ENCODE peak calls at places on chromosomes 7 and 10, in ten cellular contexts. F is WERI-Rb-1, A is stomach, Y is MM.1S, C is mucosa of descending colon, E is suprapubic skin, V is thyroid gland, S is left ventricle myocardium inferior, L is fibroblast of lung, X is astrocyte. B is an unnamed sample. For H3K36me3 and H3K9me3, the result is how much of the 10 kb centered on the place peaks cover.

GRCh38 chr10:77428776-77429395 is 208.7 kb downstream of the KCNMA1 start:
- DNase-seq in S (no peak), L (peak), V (no peak), Y (no peak), X (peak), E (no peak), F (peak), A (peak), C (no peak), B (no peak)

GRCh38 chr7:118232837-118233236 is 8.3 kb downstream of the ANKRD7 start:
- DNase-seq in V (no peak), L (no peak), Y (no peak), A (no peak), E (no peak), X (peak), C (no peak), S (no peak), F (no peak), B (no peak)

GRCh38 chr10:84820121-84820520 is 491.7 kb downstream of the CCSER2 start:
- DNase-seq in A (no peak), V (no peak), F (peak), S (no peak), L (no peak), Y (no peak), C (no peak), X (no peak), E (no peak), B (no peak)

GRCh38 chr7:94374231-94374630 is 20.5 kb upstream of the COL1A2 start:
- DNase-seq in L (peak), E (peak), X (peak), F (peak), S (peak), V (peak), A (peak), Y (no peak), C (peak), B (no peak)

GRCh38 chr7:2445047-2445446 is 31.2 kb downstream of the GRIFIN start:
- DNase-seq in L (no peak), X (no peak), A (no peak), V (no peak), F (no peak), S (no peak), Y (no peak), C (no peak), E (no peak), B (no peak)

GRCh38 chr10:28177944-28178637 is 124.8 kb downstream of the MPP7 start:
- DNase-seq in F (no peak), X (no peak), E (no peak), S (no peak), L (peak), Y (peak), A (no peak), V (no peak), C (no peak), B (no peak)

GRCh38 chr7:95684505-95684904 is 87.8 kb upstream of the DYNC1I1 start:
- DNase-seq in X (no peak), F (no peak), L (no peak), Y (no peak), C (no peak), A (no peak), V (no peak), S (no peak), E (no peak), B (no peak)

GRCh38 chr7:16546921-16547505 is 20.4 kb downstream of the LRRC72 start:
- DNase-seq in C (no peak), E (no peak), V (no peak), X (no peak), Y (no peak), S (no peak), F (no peak), A (no peak), L (no peak), B (no peak)

GRCh38 chr10:14491814-14492213 is 161.1 kb upstream of the FRMD4A start:
- DNase-seq in A (no peak), S (no peak), C (no peak), X (no peak), V (no peak), L (no peak), E (no peak), Y (no peak), F (no peak), B (no peak)

GRCh38 chr7:2008936-2009540 is 223.7 kb downstream of the MAD1L1 start:
- DNase-seq in A (no peak), F (no peak), S (peak), L (no peak), Y (no peak), E (peak), V (no peak), X (no peak), C (peak), B (no peak)

GRCh38 chr10:2137549-2138174 is 400.3 kb upstream of the ADARB2 start:
- DNase-seq in F (peak), C (no peak), E (no peak), A (no peak), Y (no peak), S (no peak), V (no peak), X (no peak), L (no peak), B (no peak)

GRCh38 chr7:1591876-1592275 is 22.0 kb upstream of the PSMG3 start:
- DNase-seq in X (no peak), Y (no peak), F (no peak), E (no peak), S (no peak), A (no peak), L (no peak), C (no peak), V (no peak), B (no peak)

GRCh38 chr10:1284076-1284475 is 227.9 kb downstream of the WDR37 start:
- DNase-seq in C (no peak), A (no peak), L (no peak), E (no peak), X (no peak), Y (no peak), S (no peak), V (no peak), F (no peak), B (no peak)

GRCh38 chr10:10807106-10807505 is 210.6 kb upstream of the CELF2 start:
- DNase-seq in L (no peak), Y (no peak), C (no peak), S (no peak), A (no peak), X (no peak), E (no peak), V (no peak), F (no peak), B (no peak)

GRCh38 chr10:26242752-26243151 is 26.2 kb downstream of the GAD2 start:
- DNase-seq in A (no peak), S (no peak), F (peak), Y (no peak), C (no peak), X (no peak), E (no peak), V (no peak), L (no peak), B (no peak)

GRCh38 chr10:95373660-95374059 is 82.9 kb upstream of the PDLIM1 start:
- DNase-seq in Y (no peak), V (no peak), C (no peak), X (no peak), S (no peak), E (no peak), L (no peak), A (no peak), F (no peak), B (no peak)

GRCh38 chr10:17622061-17622460 is 4.9 kb upstream of the HACD1 start:
- DNase-seq in E (no peak), F (no peak), Y (no peak), V (no peak), S (no peak), L (no peak), A (no peak), C (no peak), X (no peak), B (no peak)

GRCh38 chr10:91206427-91206826 is 14.0 kb upstream of the PCGF5 start:
- DNase-seq in F (no peak), C (no peak), Y (no peak), X (no peak), E (no peak), L (no peak), V (no peak), S (no peak), A (no peak), B (no peak)

GRCh38 chr10:5547934-5548660 is 23.3 kb downstream of the CALML3 start:
- DNase-seq in Y (no peak), S (peak), F (no peak), V (peak), A (peak), L (no peak), X (no peak), C (peak), E (peak), B (no peak)

GRCh38 chr10:124625831-124626238 is 118.3 kb downstream of the FAM53B start:
- DNase-seq in V (no peak), E (no peak), F (no peak), S (peak), L (no peak), X (no peak), A (no peak), C (no peak), Y (no peak), B (no peak)

GRCh38 chr7:47361746-47362215 is 220.1 kb downstream of the TNS3 start:
- DNase-seq in L (peak), C (no peak), X (peak), F (no peak), S (peak), E (peak), Y (no peak), A (peak), V (peak), B (no peak)

GRCh38 chr10:120457431-120458172 is 575 bp downstream of the PLPP4 start:
- DNase-seq in V (no peak), S (no peak), F (no peak), C (no peak), Y (no peak), E (no peak), A (no peak), X (no peak), L (no peak), B (no peak)

GRCh38 chr10:17873946-17874345 is 64.8 kb downstream of the MRC1 start:
- DNase-seq in X (no peak), Y (no peak), C (no peak), F (no peak), E (no peak), V (no peak), A (no peak), L (no peak), S (no peak), B (no peak)

GRCh38 chr10:130745251-130745650 is 566.3 kb downstream of the TCERG1L start:
- DNase-seq in S (no peak), E (peak), Y (no peak), V (no peak), A (no peak), X (no peak), C (no peak), L (no peak), F (no peak), B (no peak)

GRCh38 chr7:116713918-116714317 is 41.9 kb downstream of the MET start:
- DNase-seq in S (no peak), V (no peak), A (no peak), X (peak), F (no peak), C (no peak), Y (no peak), E (no peak), L (peak), B (no peak)

GRCh38 chr10:29470843-29471482 is 163.8 kb downstream of the SVIL start:
- DNase-seq in L (no peak), A (no peak), X (no peak), Y (no peak), S (no peak), F (no peak), V (no peak), C (no peak), E (no peak), B (no peak)
- H3K36me3 ChIP-seq in L (under half), A (half or more), X (under half), Y (under half), S (half or more), F (under half), V (under half), C (under half), E (half or more), B (under half)

DNA sequence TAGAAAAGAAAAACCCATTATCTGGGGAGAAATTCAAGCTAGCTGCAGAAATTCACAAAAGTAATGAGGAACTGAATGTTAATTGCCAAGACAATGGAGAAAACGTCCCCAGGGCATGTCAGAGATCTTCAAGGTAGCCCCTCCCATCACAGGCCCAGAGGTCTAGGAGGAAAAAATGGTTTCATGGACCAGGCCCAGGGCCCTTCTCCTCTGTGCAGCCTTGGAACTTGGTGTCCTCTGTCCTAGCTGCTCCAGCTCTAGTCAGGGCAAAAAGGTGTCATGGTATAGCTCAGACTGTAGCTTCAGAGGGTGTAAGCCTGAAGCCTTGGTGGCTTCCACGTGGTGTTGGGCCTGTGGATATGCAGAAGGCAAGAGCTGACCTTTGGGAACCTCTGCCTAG is 411.8 kb downstream of the ADRA2A start:
- DNase-seq in E (no peak), Y (no peak), L (no peak), F (no peak), A (no peak), V (no peak), S (no peak), C (no peak), X (no peak), B (no peak)
- H3K9me3 ChIP-seq in E (under half), Y (under half), L (under half), F (under half), A (under half), V (under half), S (half or more), C (under half), X (under half), B (under half)

GRCh38 chr7:81645435-81645834 is 124.4 kb downstream of the HGF start:
- DNase-seq in V (no peak), L (no peak), A (no peak), S (no peak), E (no peak), C (no peak), Y (peak), F (no peak), X (no peak), B (no peak)
- TF ChIP-seq CTCF in V (no peak), L (no peak), A (no peak), S (no peak), E (no peak), C (no peak), Y (no peak), F (no peak), X (no peak), B (no peak)

DNA sequence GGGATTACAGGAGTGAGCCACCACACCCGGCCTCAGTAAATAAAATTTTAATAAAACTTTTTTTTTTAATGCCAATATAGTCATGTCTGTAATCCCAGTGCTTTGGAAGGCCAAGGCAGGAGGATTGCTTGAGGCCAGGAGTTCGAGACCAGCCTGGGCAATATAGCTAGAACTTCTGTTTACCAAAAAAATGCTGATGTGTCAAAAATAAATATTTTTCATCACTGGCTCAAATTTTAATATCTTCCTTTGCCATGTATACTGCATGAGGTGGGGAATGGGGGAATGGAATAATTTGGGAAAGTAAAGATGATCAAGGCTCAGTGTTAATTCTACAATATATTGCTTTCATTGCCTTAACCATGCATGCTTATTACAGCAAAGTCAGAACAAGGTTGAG is 10.7 kb upstream of the RHBDD2 start:
- DNase-seq in S (no peak), X (no peak), L (no peak), E (no peak), V (no peak), Y (no peak), F (no peak), C (no peak), A (no peak), B (no peak)
- H3K36me3 ChIP-seq in S (under half), X (under half), L (under half), E (under half), V (under half), Y (under half), F (under half), C (under half), A (under half), B (under half)

DNA sequence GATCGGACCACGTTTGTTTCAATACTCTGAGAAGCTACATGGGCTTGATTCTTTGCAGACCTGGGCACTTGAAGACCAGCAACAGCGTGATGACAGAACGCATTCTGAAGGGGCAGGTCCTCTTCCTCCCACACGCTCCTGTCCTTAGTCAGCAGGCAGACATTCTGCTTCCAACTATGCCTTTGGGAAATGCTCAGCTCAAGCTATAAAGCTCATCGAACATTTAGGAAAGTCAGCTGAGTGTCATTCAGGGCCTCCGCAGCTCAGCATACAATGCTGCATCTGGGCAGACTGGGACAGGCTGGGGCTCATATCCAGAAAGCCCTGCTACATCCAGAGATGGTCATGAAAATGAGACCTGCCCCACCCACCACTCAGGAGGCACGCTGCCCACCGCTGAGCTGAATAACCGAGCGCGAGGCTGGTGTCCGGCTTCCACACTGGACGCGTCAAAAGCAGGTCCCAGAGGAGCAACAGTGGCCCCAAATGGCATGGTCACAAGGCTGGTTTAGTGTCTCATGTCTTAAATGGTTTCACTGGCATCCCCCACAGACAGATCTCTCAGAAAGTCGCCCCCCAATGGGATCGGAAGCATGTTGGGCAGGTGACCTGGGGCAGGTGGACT is 274.0 kb downstream of the DNAJB6 start:
- DNase-seq in E (no peak), L (no peak), C (no peak), F (no peak), X (peak), A (no peak), S (no peak), V (no peak), Y (no peak), B (no peak)
- H3K9me3 ChIP-seq in E (under half), L (under half), C (under half), F (under half), X (under half), A (under half), S (under half), V (under half), Y (under half), B (under half)

GRCh38 chr7:20831451-20831850 is 44.8 kb upstream of the SP8 start:
- DNase-seq in X (no peak), E (no peak), S (no peak), L (no peak), A (no peak), V (no peak), F (peak), C (no peak), Y (no peak), B (no peak)
- TF ChIP-seq CTCF in X (no peak), E (no peak), S (no peak), L (no peak), A (no peak), V (no peak), F (no peak), C (no peak), Y (no peak), B (no peak)

GRCh38 chr7:158633055-158633956 is 45.7 kb upstream of the PTPRN2 start:
- DNase-seq in F (no peak), E (no peak), A (no peak), L (no peak), V (no peak), Y (no peak), S (no peak), C (no peak), X (no peak), B (no peak)
- H3K36me3 ChIP-seq in F (under half), E (under half), A (under half), L (under half), V (under half), Y (under half), S (under half), C (under half), X (under half), B (under half)

DNA sequence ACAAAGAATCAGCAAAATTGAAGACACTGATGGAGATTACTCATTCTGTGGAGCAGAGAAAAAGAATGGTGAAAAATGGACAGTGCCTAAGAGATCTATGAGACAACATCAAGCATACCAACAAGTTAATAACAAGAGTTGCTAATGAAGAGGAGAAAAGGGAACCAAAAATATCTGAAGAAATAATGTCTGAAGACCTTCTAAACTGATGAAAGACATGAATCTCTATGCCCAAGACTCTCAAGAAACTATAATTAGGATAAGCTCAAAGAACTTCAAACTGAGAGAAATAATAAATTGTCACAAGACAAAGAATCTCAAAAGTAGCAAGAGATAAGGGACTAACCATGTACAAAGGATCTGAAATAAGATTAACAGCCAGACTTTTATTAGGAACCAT is 93.4 kb downstream of the ZNF33B start:
- DNase-seq in V (no peak), F (no peak), E (no peak), A (no peak), X (no peak), C (no peak), S (no peak), Y (no peak), L (no peak), B (no peak)
- H3K9me3 ChIP-seq in V (under half), F (under half), E (under half), A (under half), X (under half), C (half or more), S (half or more), Y (under half), L (under half), B (half or more)

DNA sequence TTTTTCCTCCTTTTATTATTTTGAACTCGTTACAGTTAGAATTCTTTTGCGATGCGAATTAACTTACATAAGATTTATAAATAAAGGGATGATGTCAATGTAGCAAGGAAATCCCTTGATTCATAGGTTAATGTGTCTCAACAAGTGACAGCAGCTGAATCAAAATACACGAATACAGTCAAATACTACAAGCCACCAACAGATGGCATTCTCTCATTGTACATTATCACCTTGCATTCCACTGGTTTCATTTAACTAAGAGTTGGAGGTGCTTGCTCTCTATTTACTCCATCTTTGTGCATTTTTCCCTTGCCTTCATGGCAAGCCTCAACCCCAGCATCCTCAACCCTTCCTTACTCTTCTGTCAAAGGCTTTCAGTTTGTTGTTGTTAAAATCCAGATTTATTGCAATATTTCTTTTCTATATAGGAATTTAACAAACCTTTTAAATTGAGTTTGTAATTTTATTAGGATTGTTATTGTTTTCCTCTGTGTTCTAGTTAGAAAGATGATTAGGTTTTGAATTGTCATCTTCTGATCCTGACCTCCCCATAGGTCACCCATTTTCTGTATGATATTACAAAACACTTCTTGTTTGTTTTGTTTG is 78.3 kb downstream of the SLC25A40 start:
- DNase-seq in Y (peak), E (no peak), V (no peak), C (no peak), A (no peak), F (no peak), X (peak), L (peak), S (no peak), B (peak)
- TF ChIP-seq CTCF in Y (peak), E (peak), V (peak), C (peak), A (no peak), F (peak), X (peak), L (peak), S (peak), B (peak)

GRCh38 chr7:107920048-107920772 is 29.2 kb downstream of the DLD start:
- DNase-seq in X (no peak), S (no peak), F (no peak), A (no peak), E (no peak), C (no peak), Y (no peak), V (no peak), L (peak), B (no peak)
- H3K36me3 ChIP-seq in X (half or more), S (half or more), F (half or more), A (half or more), E (half or more), C (under half), Y (under half), V (under half), L (under half), B (under half)

B was measured in Panc1.